ENCODE peak calls at places on chromosomes 7 and 10, in nine cellular contexts. Q, J, X, A, U, O, K, E and I are unnamed samples. For H3K4me1 and H3K27me3, the result is how much of the 10 kb centered on the place peaks cover.

GRCh38 chr10:110326351-110327032 is 21.8 kb upstream of the SMNDC1 start:
- DNase-seq in A (no peak), K (no peak), Q (no peak), X (no peak), E (no peak), J (peak), U (no peak), O (no peak), I (no peak)

GRCh38 chr7:15580604-15581351 is 19.0 kb upstream of the AGMO start:
- DNase-seq in A (no peak), E (no peak), O (no peak), X (no peak), J (no peak), K (no peak), Q (no peak), U (no peak), I (no peak)

GRCh38 chr10:92014620-92015019 is 91.0 kb downstream of the BTAF1 start:
- DNase-seq in X (no peak), A (no peak), E (no peak), J (no peak), U (no peak), O (no peak), K (no peak), Q (no peak), I (no peak)

GRCh38 chr7:45683556-45684148 is 109.5 kb downstream of the ADCY1 start:
- DNase-seq in A (peak), Q (no peak), K (no peak), J (no peak), U (peak), E (peak), X (no peak), O (peak), I (no peak)

GRCh38 chr10:30527623-30528426 is 93.8 kb downstream of the MAP3K8 start:
- DNase-seq in A (no peak), X (no peak), J (no peak), O (no peak), U (no peak), K (no peak), E (no peak), Q (no peak), I (no peak)

GRCh38 chr10:24944512-24945255 is 7.7 kb downstream of the PRTFDC1 start:
- DNase-seq in X (no peak), E (peak), O (no peak), A (no peak), Q (peak), U (no peak), K (peak), J (peak), I (peak)

GRCh38 chr7:142000244-142000643 is 4.6 kb downstream of the MGAM start:
- DNase-seq in X (no peak), Q (no peak), J (no peak), O (no peak), U (no peak), A (no peak), E (no peak), K (no peak), I (no peak)

GRCh38 chr10:74067373-74068370 is 69.8 kb downstream of the VCL start:
- DNase-seq in J (no peak), X (no peak), K (no peak), O (no peak), U (no peak), Q (no peak), A (no peak), E (no peak), I (no peak)

GRCh38 chr10:22429146-22429545 is 83.8 kb downstream of the SPAG6 start:
- DNase-seq in X (no peak), A (no peak), U (no peak), J (no peak), Q (no peak), K (no peak), E (no peak), O (no peak), I (no peak)

GRCh38 chr7:93819699-93820098 is 70.9 kb downstream of the TFPI2 start:
- DNase-seq in J (no peak), E (no peak), K (no peak), A (no peak), O (no peak), U (no peak), X (no peak), Q (no peak), I (no peak)

GRCh38 chr7:1535100-1535458 is 4.6 kb downstream of the MAFK start:
- DNase-seq in U (no peak), J (no peak), A (no peak), Q (peak), O (no peak), K (no peak), E (no peak), X (no peak), I (no peak)
- H3K4me1 ChIP-seq in U (under half), J (under half), A (under half), Q (half or more), O (half or more), K (half or more), E (under half), X (half or more), I (under half)

DNA sequence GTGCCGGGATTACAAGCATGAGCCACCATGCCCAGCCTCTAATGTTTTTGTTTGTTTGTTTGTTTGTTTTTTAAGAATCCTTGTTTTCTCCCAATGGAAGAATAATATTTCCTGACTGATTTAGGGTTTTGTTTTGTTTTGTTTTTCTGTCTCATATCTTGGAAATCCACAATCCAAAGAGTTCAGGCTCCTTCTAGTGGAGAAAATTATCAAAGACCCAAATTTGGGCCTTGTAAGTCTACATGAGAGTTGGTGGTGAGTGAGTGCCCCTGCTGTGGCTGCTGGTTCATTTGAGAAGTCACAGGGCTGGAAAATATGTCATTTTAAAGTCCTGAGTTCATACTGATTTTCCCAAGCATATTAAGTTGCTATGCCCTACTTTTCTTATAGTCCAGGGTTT is 33.5 kb upstream of the KLHL7 start:
- DNase-seq in A (no peak), O (no peak), Q (no peak), J (peak), U (no peak), K (no peak), E (no peak), X (no peak), I (no peak)
- TF ChIP-seq CTCF in A (no peak), O (no peak), Q (no peak), J (peak), U (peak), K (peak), E (no peak), X (peak), I (no peak)

DNA sequence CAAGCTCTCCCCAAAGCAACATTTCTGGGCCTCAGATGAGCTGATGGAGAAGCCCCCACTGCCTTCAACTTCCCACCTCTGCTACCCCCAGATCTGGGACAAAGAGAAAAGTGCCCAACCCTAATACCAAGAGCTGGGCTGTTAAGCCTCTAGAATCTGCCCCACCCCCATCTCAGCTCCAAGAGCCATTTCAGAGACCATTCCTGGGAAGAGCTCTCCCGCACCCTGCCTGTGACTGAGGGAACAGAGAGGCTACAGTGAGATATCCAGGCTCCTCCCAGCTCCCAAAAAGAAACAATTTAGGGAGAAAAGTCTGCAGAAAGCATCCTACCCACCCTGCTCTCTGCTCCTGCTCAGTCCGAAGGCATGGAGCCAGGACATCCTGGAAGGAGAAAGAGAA is 2.5 kb upstream of the KCNH2 start:
- DNase-seq in X (peak), K (no peak), J (no peak), E (no peak), A (no peak), U (no peak), O (no peak), Q (no peak), I (peak)
- H3K27me3 ChIP-seq in X (half or more), K (under half), J (under half), E (under half), A (under half), U (under half), O (under half), Q (under half), I (under half)

DNA sequence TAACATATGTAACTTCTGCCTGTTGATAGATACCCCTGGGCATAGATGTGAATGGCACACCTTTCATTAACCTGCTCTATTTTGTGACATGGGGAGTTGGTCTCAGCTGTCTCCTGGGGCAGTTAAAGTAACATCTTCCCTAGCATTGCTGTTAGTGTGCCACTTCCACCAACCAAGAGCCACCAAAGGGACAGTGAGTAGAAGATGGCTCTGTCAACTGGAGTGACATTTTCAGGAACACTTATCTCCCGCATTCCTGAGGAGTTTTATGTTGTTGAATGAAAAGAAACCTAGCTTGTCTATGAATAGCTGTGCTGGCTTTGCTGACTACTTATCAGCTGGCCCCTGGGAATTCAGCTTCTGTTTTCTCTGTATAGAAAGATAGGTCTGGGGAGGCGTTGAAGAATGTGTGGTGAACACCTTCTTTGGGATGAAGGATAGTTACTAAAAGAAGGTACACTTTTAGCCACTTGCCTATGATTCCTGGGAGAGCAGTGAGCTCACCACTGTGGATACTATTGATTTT is 7.4 kb downstream of the STARD3NL start:
- DNase-seq in E (no peak), O (no peak), J (no peak), U (no peak), K (peak), X (no peak), Q (no peak), A (no peak), I (no peak)
- H3K4me1 ChIP-seq in E (under half), O (under half), J (under half), U (under half), K (under half), X (under half), Q (under half), A (under half), I (under half)

GRCh38 chr10:10644317-10645111 is 373.2 kb upstream of the CELF2 start:
- DNase-seq in O (no peak), J (peak), E (no peak), U (no peak), A (no peak), Q (peak), K (no peak), X (no peak), I (no peak)
- TF ChIP-seq CTCF in O (no peak), J (no peak), E (no peak), U (no peak), A (no peak), Q (no peak), K (no peak), X (no peak), I (no peak)

GRCh38 chr10:117790177-117790576 is 247.6 kb downstream of the EMX2 start:
- DNase-seq in Q (no peak), A (no peak), E (no peak), K (no peak), O (no peak), X (no peak), U (no peak), J (no peak), I (no peak)
- H3K27me3 ChIP-seq in Q (under half), A (under half), E (under half), K (under half), O (under half), X (under half), U (under half), J (under half), I (under half)

DNA sequence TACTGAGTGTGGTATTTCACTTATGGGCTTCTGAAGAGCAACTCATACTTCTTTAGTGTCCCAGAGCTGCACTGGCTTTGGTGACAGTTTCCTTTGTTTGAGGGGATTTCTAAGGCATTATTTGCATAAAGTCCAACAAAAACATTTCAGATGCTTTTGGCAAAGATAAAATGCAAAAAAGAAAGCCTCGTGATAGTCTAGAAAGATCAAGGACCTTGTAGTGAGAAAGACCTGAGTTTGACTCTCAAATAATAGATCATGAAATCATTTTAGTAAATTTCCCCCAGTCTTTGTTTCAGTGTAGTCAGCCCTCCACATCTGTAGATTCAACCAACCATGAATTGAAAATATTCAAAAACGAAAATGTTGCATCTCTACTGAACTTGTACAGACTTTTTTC is 107.4 kb downstream of the EEPD1 start:
- DNase-seq in E (no peak), Q (no peak), A (no peak), O (no peak), U (no peak), K (no peak), J (no peak), X (no peak), I (no peak)
- H3K4me1 ChIP-seq in E (under half), Q (under half), A (under half), O (half or more), U (under half), K (under half), J (under half), X (under half), I (under half)

GRCh38 chr7:51428226-51428887 is 111.7 kb upstream of the COBL start:
- DNase-seq in K (peak), U (no peak), Q (no peak), E (no peak), O (no peak), A (no peak), X (no peak), J (no peak), I (peak)
- TF ChIP-seq CTCF in K (peak), U (no peak), Q (no peak), E (peak), O (no peak), A (no peak), X (peak), J (peak), I (peak)

DNA sequence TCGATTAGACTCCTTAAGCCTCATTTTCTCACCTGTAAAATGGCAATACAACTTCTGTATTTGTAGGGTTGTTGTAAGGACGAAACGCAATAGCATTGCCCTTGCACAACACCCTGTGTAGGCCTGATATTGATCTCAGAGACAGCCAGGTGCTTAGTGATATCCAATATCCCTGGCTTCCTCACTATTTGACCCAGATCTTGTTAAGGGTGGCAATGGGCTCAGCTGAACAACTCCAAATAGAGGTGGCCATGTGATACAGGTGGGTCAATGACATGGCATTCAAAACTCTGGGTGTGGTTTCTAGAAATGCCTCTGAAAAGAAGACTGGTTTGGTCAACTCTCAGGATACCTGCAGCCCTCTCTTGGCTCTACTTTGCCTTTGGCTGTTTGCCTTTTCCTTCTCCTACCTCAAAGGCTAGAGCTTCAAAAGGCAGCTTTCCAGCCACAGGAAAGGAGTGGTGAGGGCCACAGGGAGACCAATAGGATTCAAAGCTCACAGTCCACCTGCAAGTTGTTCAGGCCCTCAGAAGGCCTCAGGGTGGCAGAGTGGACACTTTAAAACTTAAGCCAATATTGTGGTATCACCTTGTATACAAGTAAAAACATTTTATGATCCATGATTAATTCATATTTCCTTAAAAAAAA is 14.9 kb upstream of the GATAD1 start:
- DNase-seq in U (no peak), Q (no peak), J (no peak), O (no peak), A (no peak), K (no peak), E (no peak), X (no peak), I (no peak)
- H3K27me3 ChIP-seq in U (under half), Q (under half), J (under half), O (under half), A (under half), K (under half), E (under half), X (under half), I (under half)

DNA sequence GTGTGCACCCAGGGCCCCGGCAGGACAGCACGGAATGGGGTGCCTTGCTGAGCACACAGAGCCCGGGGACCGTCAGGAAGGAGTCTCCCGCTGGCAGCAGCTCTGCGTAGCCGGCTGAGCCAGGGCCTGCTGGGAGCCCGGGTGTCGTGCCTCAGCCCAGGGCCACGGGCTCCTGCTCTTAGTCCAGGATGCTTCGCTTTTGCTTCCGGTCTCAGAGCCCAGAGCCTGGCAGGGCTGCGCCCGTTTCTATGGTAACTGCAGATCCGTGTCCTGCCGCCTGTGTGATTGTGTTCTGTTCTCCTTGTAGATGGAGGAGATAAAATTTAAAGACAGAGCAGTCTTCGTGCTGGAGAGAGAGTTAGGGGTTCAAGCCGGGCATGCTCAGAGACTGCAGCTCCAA is 53.7 kb upstream of the DPYSL4 start:
- DNase-seq in J (no peak), A (no peak), X (peak), Q (no peak), U (no peak), O (peak), E (no peak), K (no peak), I (peak)
- H3K4me1 ChIP-seq in J (under half), A (under half), X (under half), Q (under half), U (under half), O (under half), E (under half), K (under half), I (under half)